ENCODE peak calls at places on chromosomes 16 and 17, in five cellular contexts. M is astrocyte, J is GM23338, B is left ventricle myocardium inferior, F is stomach. L is an unnamed sample.

GRCh38 chr17:78727476-78728229 is 54.4 kb downstream of the CYTH1 start:
- DNase-seq in M (no peak), J (no peak), B (no peak), F (no peak), L (no peak)

GRCh38 chr17:49994085-49995054 is 654 bp downstream of the DLX3 start:
- DNase-seq in M (no peak), J (peak; percentile 75), B (no peak), F (no peak), L (no peak)

GRCh38 chr17:82013772-82014321 is 8.8 kb downstream of the CENPX start:
- DNase-seq in M (no peak), J (no peak), B (peak; percentile 56), F (no peak), L (no peak)

GRCh38 chr16:53523126-53523804 is 20.3 kb upstream of the AKTIP start:
- DNase-seq in M (no peak), J (no peak), B (no peak), F (no peak), L (no peak)

GRCh38 chr16:19005561-19006445 is 22.1 kb downstream of the TMC7 start:
- DNase-seq in M (peak; percentile 18), J (peak; percentile 61), B (peak; percentile 24), F (peak; percentile 39), L (no peak)

GRCh38 chr16:642189-643049 is 791 bp downstream of the MCRIP2 start:
- DNase-seq in M (no peak), J (peak; percentile 63), B (peak; percentile 67), F (peak; percentile 85), L (no peak)

GRCh38 chr17:70622382-70623260 is 453.3 kb downstream of the KCNJ2 start:
- DNase-seq in M (peak; percentile 29), J (peak; percentile 82), B (peak; percentile 38), F (peak; percentile 42), L (no peak)

GRCh38 chr17:42548070-42548837 is 4.5 kb upstream of the HSD17B1 start:
- DNase-seq in M (no peak), J (peak; percentile 98), B (peak; percentile 57), F (peak; percentile 94), L (no peak)

GRCh38 chr16:29835926-29836325 is 15.7 kb downstream of the MVP start:
- DNase-seq in M (no peak), J (no peak), B (no peak), F (no peak), L (no peak)

GRCh38 chr16:83814654-83814985 is 6.8 kb downstream of the HSBP1 start:
- DNase-seq in M (no peak), J (no peak), B (no peak), F (no peak), L (no peak)

GRCh38 chr17:15348030-15348429 is 6.6 kb upstream of the TEKT3 start:
- DNase-seq in M (peak; percentile 36), J (no peak), B (no peak), F (no peak), L (peak; percentile 52)

GRCh38 chr17:60916043-60916442 is 238.4 kb downstream of the BCAS3 start:
- DNase-seq in M (no peak), J (no peak), B (no peak), F (no peak), L (no peak)

GRCh38 chr16:13084331-13084730 is 182.9 kb downstream of the SHISA9 start:
- DNase-seq in M (no peak), J (no peak), B (no peak), F (no peak), L (no peak)

GRCh38 chr17:82173351-82174041 is 39.1 kb downstream of the CCDC57 start:
- DNase-seq in M (no peak), J (peak; percentile 65), B (no peak), F (no peak), L (no peak)

GRCh38 chr17:13520899-13521572 is 80.7 kb downstream of the HS3ST3A1 start:
- DNase-seq in M (peak; percentile 98), J (no peak), B (no peak), F (no peak), L (peak; percentile 89)

GRCh38 chr16:89588413-89589109 is 13.0 kb downstream of the CPNE7 start:
- DNase-seq in M (no peak), J (no peak), B (no peak), F (no peak), L (no peak)

GRCh38 chr17:2237521-2237921 is 66.1 kb downstream of the SMG6 start:
- DNase-seq in M (peak; percentile 81), J (no peak), B (peak; percentile 55), F (no peak), L (no peak)

GRCh38 chr16:8458481-8458880 is 131.8 kb downstream of the TMEM114 start:
- DNase-seq in M (no peak), J (no peak), B (no peak), F (no peak), L (no peak)

GRCh38 chr16:8453359-8453758 is 137.0 kb downstream of the TMEM114 start:
- DNase-seq in M (no peak), J (no peak), B (no peak), F (no peak), L (no peak)
- TF ChIP-seq CTCF in M (no peak), J (no peak), B (no peak), F (no peak), L (no peak)

DNA sequence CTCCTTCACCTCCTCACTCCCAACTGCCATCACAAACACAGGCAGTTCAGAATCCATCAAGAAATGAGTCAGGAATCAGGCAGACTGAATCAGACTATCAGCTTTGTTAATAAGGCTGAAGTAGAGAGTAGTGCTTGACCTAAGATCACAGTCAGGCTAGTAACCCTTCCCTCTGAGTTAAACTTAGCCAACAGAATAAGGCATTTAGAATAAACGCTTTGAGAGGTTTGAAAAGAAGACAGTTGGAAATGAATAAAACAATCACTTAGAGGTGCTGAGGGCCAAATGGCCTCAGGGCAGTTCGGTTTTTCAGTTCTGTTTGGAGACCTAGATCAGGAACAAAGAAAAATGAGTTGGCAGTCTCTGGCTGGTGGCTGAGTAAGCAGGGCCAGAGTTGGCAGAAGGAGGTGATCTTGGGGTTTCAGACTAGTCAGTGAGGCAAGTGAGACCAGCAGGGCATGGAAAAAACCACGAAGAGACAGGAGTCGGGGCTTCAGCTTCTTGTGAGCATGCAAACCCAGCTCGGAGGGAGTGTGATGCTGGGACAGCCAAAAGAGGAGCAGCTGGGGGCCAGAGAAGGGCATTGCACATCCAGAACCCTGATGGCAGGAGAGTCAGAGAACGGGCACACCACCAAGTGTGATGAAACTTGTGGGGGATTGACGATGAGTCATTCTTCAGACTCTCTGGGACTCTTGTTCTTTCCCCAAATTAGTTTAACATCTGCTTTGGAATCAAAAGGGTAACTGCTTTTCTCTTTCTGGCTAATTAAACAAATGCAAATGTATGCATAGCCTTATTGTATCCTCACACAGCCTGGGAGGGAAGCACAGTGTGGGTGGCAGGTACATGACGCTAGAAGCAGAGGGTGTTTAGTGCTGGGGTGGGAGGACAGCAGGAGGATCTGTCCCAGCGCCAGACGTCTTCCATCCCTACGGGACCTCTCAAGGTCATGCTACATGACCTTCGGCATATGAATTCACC is 54.8 kb downstream of the SPECC1 start:
- DNase-seq in M (peak; percentile 87), J (peak; percentile 27), B (peak; percentile 81), F (peak; percentile 48), L (peak; percentile 84)
- TF ChIP-seq CTCF in M (no peak), J (no peak), B (no peak), F (no peak), L (no peak)

GRCh38 chr16:9909072-9909471 is 273.2 kb downstream of the GRIN2A start:
- DNase-seq in M (peak; percentile 8), J (no peak), B (no peak), F (no peak), L (no peak)
- TF ChIP-seq CTCF in M (no peak), J (no peak), B (no peak), F (no peak), L (no peak)

GRCh38 chr17:67377727-67378443 is 804 bp downstream of the PITPNC1 start:
- DNase-seq in M (peak; percentile 26), J (peak; percentile 60), B (peak; percentile 60), F (peak; percentile 54), L (no peak)

GRCh38 chr17:67376892-67377726 is at the start of gene PITPNC1:
- DNase-seq in M (peak; percentile 78), J (peak; percentile 93), B (peak; percentile 88), F (peak; percentile 88), L (peak; percentile 83)

GRCh38 chr17:67379251-67379630 is 2.2 kb downstream of the PITPNC1 start:
- DNase-seq in M (no peak), J (no peak), B (no peak), F (no peak), L (no peak)

GRCh38 chr17:67376509-67376891 is 581 bp upstream of the PITPNC1 start:
- DNase-seq in M (peak; percentile 55), J (no peak), B (no peak), F (peak; percentile 43), L (peak; percentile 44)

DNA sequence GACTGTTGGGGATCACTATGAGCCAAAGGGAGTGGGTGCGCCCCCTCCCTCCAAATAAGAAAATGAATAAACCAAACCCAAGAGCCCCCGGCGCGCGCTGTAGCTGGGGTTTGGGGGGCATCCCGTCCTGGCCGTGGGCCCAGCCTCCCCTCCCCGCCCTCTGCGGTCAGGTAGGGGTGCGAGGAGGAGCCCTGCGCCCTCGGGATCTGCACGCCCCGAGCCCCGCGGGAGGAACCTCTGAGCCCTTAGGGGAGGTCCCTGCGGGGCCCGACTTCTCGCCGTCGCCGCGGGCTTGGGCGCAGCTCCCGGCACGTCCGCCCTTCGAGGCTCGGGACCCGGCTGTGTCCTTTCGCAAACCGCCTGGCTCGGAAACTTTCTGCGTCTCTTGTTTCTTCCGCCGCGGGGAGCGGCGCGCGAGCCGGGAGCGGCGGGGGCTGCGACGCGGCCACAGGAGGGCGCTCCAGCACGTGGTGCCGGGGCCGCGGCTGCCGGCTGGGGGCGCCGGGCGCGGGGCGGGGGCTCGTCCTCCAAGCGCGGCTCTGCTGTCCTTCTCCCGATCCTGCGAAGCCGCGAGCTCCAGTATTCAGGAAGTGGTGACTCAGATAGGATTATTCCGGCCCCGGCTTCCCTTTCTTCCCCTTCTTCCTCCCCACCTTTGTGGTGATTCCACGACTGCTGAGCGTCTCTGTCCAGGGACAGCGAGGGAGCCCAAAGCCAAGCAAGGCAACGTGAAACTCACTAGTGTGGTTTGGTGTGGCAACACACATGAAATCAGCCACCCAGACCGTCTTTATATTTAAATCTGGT is 1.6 kb downstream of the PITPNC1 start:
- DNase-seq in M (peak; percentile 65), J (peak; percentile 90), B (peak; percentile 80), F (peak; percentile 80), L (peak; percentile 64)
- TF ChIP-seq CTCF in M (peak; percentile 36), J (peak; percentile 31), B (peak; percentile 84), F (peak; percentile 53), L (peak; percentile 74)

L was measured in HFFc6.